ENCODE peak calls at places on chromosomes 16 and 17, in eight cellular contexts. D, W, I, T, E, P, U and V are unnamed samples.

GRCh38 chr17:78499715-78500540 is 77.3 kb downstream of the DNAH17 start:
- DNase-seq in U (no peak), I (no peak), T (no peak), E (no peak), W (no peak), D (no peak), P (no peak), V (no peak)

GRCh38 chr16:11149011-11149616 is 106.9 kb downstream of the SOCS1 start:
- DNase-seq in T (no peak), E (no peak), I (peak), W (no peak), U (no peak), D (no peak), P (no peak), V (no peak)

GRCh38 chr17:55351027-55351625 is 70.5 kb downstream of the MMD start:
- DNase-seq in T (no peak), D (no peak), E (no peak), I (no peak), P (no peak), W (no peak), U (no peak), V (no peak)

GRCh38 chr16:48960830-48961229 is 320.8 kb downstream of the CBLN1 start:
- DNase-seq in E (no peak), T (no peak), D (no peak), W (no peak), I (no peak), P (no peak), U (no peak), V (no peak)

GRCh38 chr16:87267566-87267965 is 49.6 kb downstream of the C16orf95 start:
- DNase-seq in W (no peak), P (no peak), U (no peak), E (no peak), I (no peak), D (no peak), T (no peak), V (no peak)

GRCh38 chr16:89341697-89342694 is 124.5 kb downstream of the ZNF778 start:
- DNase-seq in T (no peak), E (peak), D (peak), P (no peak), U (no peak), W (no peak), I (no peak), V (no peak)

GRCh38 chr17:57561072-57561861 is 183.8 kb downstream of the CCDC182 start:
- DNase-seq in D (no peak), W (no peak), I (no peak), E (no peak), P (no peak), T (no peak), U (no peak), V (no peak)

GRCh38 chr16:13099822-13100221 is 198.4 kb downstream of the SHISA9 start:
- DNase-seq in W (no peak), P (no peak), T (no peak), D (no peak), U (no peak), E (no peak), I (no peak), V (peak)

GRCh38 chr17:17952691-17953090 is 19.5 kb downstream of the TOM1L2 start:
- DNase-seq in T (no peak), D (no peak), E (no peak), I (no peak), P (no peak), U (no peak), W (no peak), V (no peak)

GRCh38 chr17:9982159-9982558 is 77.1 kb upstream of the RCVRN start:
- DNase-seq in D (no peak), E (no peak), P (no peak), U (no peak), T (no peak), I (peak), W (no peak), V (peak)

GRCh38 chr17:38451840-38452529 is 23.7 kb downstream of the ARHGAP23 start:
- DNase-seq in I (peak), E (peak), T (peak), U (no peak), D (peak), P (peak), W (peak), V (peak)

GRCh38 chr17:67525239-67526135 is 148.4 kb downstream of the PITPNC1 start:
- DNase-seq in D (no peak), W (no peak), U (no peak), I (no peak), E (no peak), T (no peak), P (no peak), V (no peak)

GRCh38 chr17:77356690-77357201 is 216.0 kb downstream of the SEC14L1 start:
- DNase-seq in E (no peak), T (no peak), W (no peak), P (no peak), U (no peak), I (no peak), D (no peak), V (peak)

GRCh38 chr16:15757075-15757386 is 99.8 kb downstream of the MYH11 start:
- DNase-seq in U (no peak), I (no peak), W (no peak), E (no peak), T (no peak), P (no peak), D (no peak), V (no peak)

GRCh38 chr16:72480926-72481325 is 309.0 kb upstream of the PMFBP1 start:
- DNase-seq in I (peak), P (peak), T (peak), U (no peak), E (no peak), D (no peak), W (peak), V (no peak)

GRCh38 chr16:19523184-19523558 is 571 bp upstream of the CCP110 start:
- DNase-seq in T (no peak), W (no peak), U (no peak), D (peak), I (no peak), E (no peak), P (no peak), V (no peak)
- H3K4me3 ChIP-seq in T (no peak), W (no peak), U (no peak), D (no peak), I (no peak), E (no peak), P (no peak), V (no peak)

DNA sequence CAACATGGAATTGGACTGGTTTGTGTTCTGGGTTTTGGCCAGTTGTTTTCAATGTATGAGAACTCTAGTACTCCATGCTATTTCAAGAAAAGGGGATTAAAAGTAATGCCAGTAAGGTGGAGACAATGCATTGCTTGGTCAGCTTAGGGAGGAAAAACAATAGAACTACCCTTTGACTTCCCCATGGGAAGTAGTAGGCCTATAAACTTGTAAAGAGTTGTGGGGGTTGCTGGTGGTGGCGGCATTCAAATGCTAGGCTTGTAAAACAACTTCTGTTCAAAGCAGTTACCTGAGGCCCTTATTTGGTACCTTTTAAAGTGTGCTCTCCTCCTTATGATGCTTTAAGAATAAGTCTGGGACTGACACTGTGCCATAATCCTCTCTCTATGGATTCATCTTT is 9.4 kb downstream of the MAP3K3 start:
- DNase-seq in T (no peak), D (no peak), U (no peak), E (no peak), I (no peak), W (no peak), P (no peak), V (no peak)
- H3K4me3 ChIP-seq in T (no peak), D (no peak), U (no peak), E (no peak), I (no peak), W (no peak), P (no peak), V (no peak)

DNA sequence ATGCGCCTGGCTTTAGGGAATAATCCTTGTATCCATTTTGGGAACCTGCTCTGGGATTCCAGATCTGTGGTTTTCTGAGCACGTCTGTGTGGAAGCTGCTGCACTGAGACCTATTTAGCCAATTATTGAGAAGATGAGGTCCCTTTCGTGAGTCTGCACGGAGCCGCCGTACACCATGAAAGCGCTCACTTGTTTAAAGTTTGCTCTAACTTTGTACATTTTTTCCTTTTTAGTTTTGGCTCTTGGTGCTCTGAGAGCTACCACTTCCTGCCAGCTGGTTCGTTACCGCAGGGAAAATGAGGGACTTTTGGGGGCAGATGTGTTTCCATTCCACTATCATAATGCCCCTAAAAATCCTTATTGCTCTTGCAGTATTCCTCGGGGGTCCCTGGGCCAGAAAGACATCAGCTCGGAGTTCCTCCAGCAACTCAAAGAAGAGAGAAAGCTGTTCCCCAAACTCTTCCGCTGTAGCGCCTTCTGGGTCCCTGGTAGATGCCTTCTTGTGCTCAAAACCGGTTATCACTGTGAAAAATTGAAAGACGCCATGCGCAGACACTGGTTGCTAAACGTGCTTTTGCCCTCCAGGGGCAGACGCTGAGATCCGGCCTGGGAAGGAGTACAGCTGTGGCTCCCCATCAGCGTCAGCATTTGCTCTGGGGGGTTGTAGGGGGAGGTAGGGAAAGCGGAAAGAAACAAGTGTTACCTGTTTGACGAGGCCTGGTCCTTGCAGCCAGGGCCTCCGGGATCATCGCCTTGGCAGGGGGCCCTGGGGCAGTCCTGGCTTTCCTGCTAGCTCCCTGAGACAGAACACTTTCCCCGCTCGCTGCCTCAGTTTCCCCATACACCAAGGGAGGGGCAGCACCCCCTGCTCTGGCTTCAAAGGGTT is 238.1 kb downstream of the MRTFB start:
- DNase-seq in P (no peak), U (peak), W (peak), I (peak), T (no peak), E (no peak), D (no peak), V (no peak)
- H3K4me3 ChIP-seq in P (no peak), U (peak), W (peak), I (no peak), T (no peak), E (no peak), D (no peak), V (no peak)

GRCh38 chr17:8392274-8392673 is 5.4 kb downstream of the RNF222 start:
- DNase-seq in U (no peak), W (no peak), D (no peak), E (no peak), T (no peak), P (no peak), I (no peak), V (no peak)
- H3K4me3 ChIP-seq in U (no peak), W (no peak), D (no peak), E (no peak), T (no peak), P (no peak), I (no peak), V (no peak)

GRCh38 chr16:152141-153128 is at the start of gene HBZ:
- DNase-seq in U (no peak), D (no peak), T (no peak), P (no peak), E (no peak), I (no peak), W (no peak), V (no peak)

GRCh38 chr16:159136-159849 is 6.5 kb upstream of the HBM start:
- DNase-seq in E (no peak), U (no peak), D (no peak), W (no peak), T (no peak), I (no peak), P (no peak), V (no peak)

GRCh38 chr16:160691-161190 is 5.0 kb upstream of the HBM start:
- DNase-seq in E (no peak), D (no peak), W (no peak), I (no peak), P (no peak), U (no peak), T (no peak), V (no peak)

GRCh38 chr16:154223-155030 is 2.0 kb downstream of the HBZ start:
- DNase-seq in T (no peak), I (peak), P (no peak), D (peak), U (no peak), E (no peak), W (peak), V (peak)

DNA sequence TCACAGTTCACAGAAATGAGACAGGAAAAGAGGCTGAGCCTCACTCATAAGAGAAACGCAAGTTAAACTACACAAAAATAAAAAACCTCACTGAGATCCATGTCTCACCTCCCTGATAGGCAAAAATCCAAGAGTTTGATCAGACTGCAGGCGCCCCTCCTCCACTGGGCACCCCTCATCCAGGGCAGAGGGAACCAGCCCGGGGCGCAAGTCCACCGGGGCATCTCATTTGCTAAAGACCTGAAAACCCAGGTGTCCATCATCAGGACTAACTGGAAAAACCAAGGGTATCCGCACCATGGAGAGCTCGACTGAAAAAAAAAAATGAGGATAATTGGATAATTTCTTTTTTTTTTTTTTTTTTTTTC is 2.6 kb downstream of the HBZ start:
- DNase-seq in D (peak), U (no peak), P (no peak), I (no peak), W (no peak), E (no peak), T (no peak), V (no peak)
- H3K4me3 ChIP-seq in D (no peak), U (no peak), P (no peak), I (peak), W (peak), E (peak), T (no peak), V (peak)

GRCh38 chr17:83057397-83057761 is 22.0 kb upstream of the METRNL start:
- DNase-seq in I (no peak), E (no peak), U (no peak), D (peak), T (no peak), P (no peak), W (no peak), V (peak)

GRCh38 chr17:83058478-83059167 is 20.8 kb upstream of the METRNL start:
- DNase-seq in P (no peak), E (peak), T (no peak), U (no peak), I (no peak), W (no peak), D (no peak), V (peak)

GRCh38 chr17:83057793-83058477 is 21.5 kb upstream of the METRNL start:
- DNase-seq in U (no peak), I (no peak), W (no peak), P (no peak), E (peak), T (no peak), D (peak), V (peak)

GRCh38 chr17:83055911-83056582 is 23.4 kb upstream of the METRNL start:
- DNase-seq in I (peak), T (peak), P (peak), E (no peak), W (peak), D (peak), U (no peak), V (peak)

DNA sequence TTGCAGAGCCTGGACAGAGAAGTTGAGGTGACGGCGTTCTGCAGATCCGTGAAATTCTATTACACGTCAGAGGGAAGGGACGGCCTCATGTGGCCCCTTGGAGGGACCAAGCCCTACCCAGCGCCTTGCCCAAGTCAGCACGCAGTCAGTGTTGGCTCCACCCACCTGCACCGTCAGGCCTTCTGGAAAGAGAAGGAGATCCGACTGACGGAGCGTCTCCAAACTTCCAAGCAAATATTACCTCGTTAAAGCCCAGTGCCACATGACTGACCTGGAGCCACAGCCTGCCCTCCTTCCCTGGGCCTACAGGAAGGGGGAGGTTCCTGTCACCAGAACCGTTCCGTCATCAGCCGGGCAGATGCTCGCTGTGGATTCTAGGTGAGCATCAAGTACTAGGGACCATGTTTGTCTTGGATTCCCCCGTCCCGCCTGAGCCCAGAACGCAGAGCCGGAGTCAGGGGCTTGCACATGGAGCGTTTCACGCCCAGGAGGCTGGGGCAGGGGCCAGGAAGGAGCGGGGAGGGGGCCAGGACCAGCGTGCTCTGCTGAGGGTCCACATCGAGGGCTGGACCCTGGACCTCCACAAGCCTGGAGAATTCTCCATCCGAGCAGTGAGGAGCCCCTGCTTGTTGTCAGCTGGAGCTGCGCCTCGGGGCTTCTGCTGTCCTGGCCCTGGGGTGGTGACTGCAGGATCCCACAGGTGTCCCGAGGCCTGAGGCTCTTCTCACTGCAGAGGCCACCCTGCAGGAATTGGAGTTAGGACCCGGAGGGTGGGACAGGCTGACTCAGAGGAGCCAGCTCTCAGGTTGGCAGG is 22.6 kb upstream of the METRNL start:
- DNase-seq in E (peak), T (no peak), U (no peak), I (peak), D (peak), P (no peak), W (no peak), V (peak)
- H3K4me3 ChIP-seq in E (no peak), T (no peak), U (no peak), I (no peak), D (no peak), P (peak), W (peak), V (no peak)

DNA sequence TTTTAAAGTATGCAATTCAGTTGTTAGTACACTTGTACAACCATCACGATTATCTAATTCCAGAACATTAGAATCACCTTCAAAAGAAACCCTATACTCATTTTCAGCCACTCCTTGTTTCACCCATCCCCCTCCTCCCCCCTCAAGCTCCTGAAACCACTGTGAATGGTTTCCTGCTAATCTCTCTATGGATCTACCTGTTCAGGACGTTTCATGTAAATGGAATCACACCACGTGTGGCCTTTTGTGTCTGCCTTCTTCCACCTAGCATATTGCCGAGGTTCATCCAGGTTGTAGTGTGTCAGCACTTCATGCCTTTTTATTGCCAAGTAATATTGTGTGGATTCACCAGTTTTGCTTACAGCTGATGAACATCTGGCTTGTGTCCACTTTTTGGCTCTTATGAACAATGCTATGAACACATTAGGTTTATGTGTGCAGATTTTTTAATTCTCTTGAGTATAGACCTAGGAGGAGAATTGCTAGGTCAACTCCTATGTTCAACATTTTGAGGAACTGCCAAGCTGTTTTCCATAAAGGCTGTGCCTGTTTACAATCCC is 17.8 kb downstream of the EIF4A3 start:
- DNase-seq in W (peak), P (no peak), D (no peak), E (peak), T (peak), I (no peak), U (no peak), V (peak)
- H3K4me3 ChIP-seq in W (no peak), P (no peak), D (no peak), E (no peak), T (no peak), I (no peak), U (no peak), V (no peak)

DNA sequence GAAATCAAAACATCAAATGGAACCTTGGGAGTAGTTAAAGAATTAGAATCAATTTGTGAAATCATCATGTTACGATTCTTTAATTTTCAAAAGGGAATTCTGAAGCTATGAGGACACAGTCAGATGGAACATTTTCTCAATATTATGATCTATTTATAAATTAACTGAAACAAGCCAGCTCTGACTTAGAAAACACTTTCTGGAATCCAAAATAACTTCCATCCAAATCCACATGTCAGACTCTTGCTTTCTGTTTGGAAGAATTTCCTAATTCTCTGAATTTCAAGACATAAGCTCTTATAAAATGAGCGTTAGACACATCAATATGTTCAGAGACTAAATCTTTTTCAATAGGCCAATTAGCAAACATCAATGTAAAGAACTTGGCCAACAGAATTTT is 737.7 kb upstream of the SOX9 start:
- DNase-seq in E (no peak), D (no peak), U (no peak), I (no peak), T (no peak), W (no peak), P (no peak), V (no peak)
- H3K4me3 ChIP-seq in E (no peak), D (no peak), U (no peak), I (no peak), T (no peak), W (peak), P (no peak), V (no peak)